ENCODE peak calls at places on chromosomes 13 and 19, in ten cellular contexts. V is IMR-90, Z is A549, T is astrocyte, O is PC-3, U is fibroblast of lung, X is mammary epithelial cell, D is GM23338, A is SJSA1, Y is thoracic aorta. H is an unnamed sample. For H3K4me1, the result is how much of the 10 kb centered on the place peaks cover.

GRCh38 chr19:55437410-55437809 is 5.7 kb downstream of the SHISA7 start:
- DNase-seq in V (peak), Z (peak), T (peak), O (peak), U (peak), X (peak), D (peak), A (peak), Y (no peak), H (no peak)

GRCh38 chr19:11963566-11964355 is 1.1 kb upstream of the ZNF763 start:
- DNase-seq in V (peak), Z (no peak), T (no peak), O (peak), U (peak), X (peak), D (peak), A (no peak), Y (peak), H (peak)

GRCh38 chr19:8004723-8005513 is 523 bp downstream of the ELAVL1 start:
- DNase-seq in V (peak), Z (no peak), T (no peak), O (peak), U (peak), X (no peak), D (peak), A (peak), Y (no peak), H (no peak)

GRCh38 chr19:19203012-19203856 is at the start of gene NR2C2AP:
- DNase-seq in V (peak), Z (peak), T (peak), O (peak), U (peak), X (peak), D (peak), A (peak), Y (peak), H (peak)

GRCh38 chr19:11479090-11479469 is 1.8 kb downstream of the ELAVL3 start:
- DNase-seq in V (no peak), Z (no peak), T (no peak), O (no peak), U (no peak), X (no peak), D (no peak), A (no peak), Y (no peak), H (no peak)

GRCh38 chr13:85312071-85312470 is 487.1 kb downstream of the SLITRK6 start:
- DNase-seq in V (no peak), Z (no peak), T (no peak), O (no peak), U (no peak), X (no peak), D (no peak), A (no peak), Y (no peak), H (no peak)

GRCh38 chr13:29576581-29576980 is 18.9 kb downstream of the SLC7A1 start:
- DNase-seq in V (no peak), Z (no peak), T (no peak), O (no peak), U (no peak), X (no peak), D (no peak), A (no peak), Y (no peak), H (no peak)

GRCh38 chr13:25409938-25410337 is 38.2 kb downstream of the ATP8A2 start:
- DNase-seq in V (no peak), Z (no peak), T (no peak), O (no peak), U (no peak), X (no peak), D (no peak), A (no peak), Y (no peak), H (no peak)

GRCh38 chr13:26653310-26653709 is 95.8 kb downstream of the WASF3 start:
- DNase-seq in V (peak), Z (no peak), T (no peak), O (no peak), U (peak), X (peak), D (no peak), A (no peak), Y (no peak), H (no peak)

GRCh38 chr13:82933986-82934385 is 948.3 kb downstream of the SLITRK1 start:
- DNase-seq in V (no peak), Z (no peak), T (no peak), O (no peak), U (no peak), X (no peak), D (no peak), A (no peak), Y (no peak), H (no peak)

GRCh38 chr13:113622791-113623490 is 35.1 kb downstream of the ATP4B start:
- DNase-seq in V (no peak), Z (no peak), T (no peak), O (no peak), U (no peak), X (no peak), D (no peak), A (no peak), Y (no peak), H (no peak)

GRCh38 chr19:7916137-7916907 is 1.7 kb downstream of the TGFBR3L start:
- DNase-seq in V (no peak), Z (no peak), T (no peak), O (peak), U (no peak), X (no peak), D (peak), A (no peak), Y (no peak), H (no peak)

GRCh38 chr19:19741184-19741583 is 8.3 kb upstream of the ZNF14 start:
- DNase-seq in V (no peak), Z (no peak), T (no peak), O (no peak), U (no peak), X (no peak), D (no peak), A (no peak), Y (no peak), H (no peak)

GRCh38 chr19:37718357-37718756 is 1.2 kb downstream of the ZNF607 start:
- DNase-seq in V (no peak), Z (no peak), T (no peak), O (no peak), U (no peak), X (peak), D (peak), A (no peak), Y (no peak), H (no peak)

GRCh38 chr13:110329798-110330461 is 22.8 kb downstream of the COL4A2 start:
- DNase-seq in V (peak), Z (no peak), T (peak), O (no peak), U (peak), X (no peak), D (no peak), A (peak), Y (no peak), H (no peak)

GRCh38 chr13:36981156-36981743 is 17.9 kb downstream of the ALG5 start:
- DNase-seq in V (peak), Z (peak), T (peak), O (peak), U (peak), X (peak), D (peak), A (peak), Y (no peak), H (no peak)

GRCh38 chr19:33193864-33194362 is at the start of gene LRP3:
- DNase-seq in V (peak), Z (peak), T (no peak), O (peak), U (peak), X (no peak), D (peak), A (no peak), Y (no peak), H (no peak)

GRCh38 chr13:111510502-111511218 is 190.2 kb downstream of the TEX29 start:
- DNase-seq in V (no peak), Z (no peak), T (no peak), O (no peak), U (no peak), X (no peak), D (no peak), A (no peak), Y (no peak), H (no peak)

GRCh38 chr13:96710166-96710866 is 284.0 kb downstream of the OXGR1 start:
- DNase-seq in V (no peak), Z (no peak), T (no peak), O (no peak), U (no peak), X (no peak), D (peak), A (no peak), Y (no peak), H (no peak)

GRCh38 chr13:46810440-46810839 is 13.5 kb upstream of the ESD start:
- DNase-seq in V (no peak), Z (no peak), T (no peak), O (no peak), U (peak), X (no peak), D (no peak), A (no peak), Y (no peak), H (no peak)

GRCh38 chr13:111912453-111912866 is 154.5 kb upstream of the SOX1 start:
- DNase-seq in V (no peak), Z (no peak), T (no peak), O (no peak), U (no peak), X (no peak), D (no peak), A (no peak), Y (no peak), H (peak)

GRCh38 chr13:82634946-82635345 is 1247.3 kb downstream of the SLITRK1 start:
- DNase-seq in V (peak), Z (no peak), T (no peak), O (peak), U (no peak), X (peak), D (no peak), A (no peak), Y (no peak), H (no peak)

GRCh38 chr19:28569132-28570114 is 643.5 kb downstream of the UQCRFS1 start:
- DNase-seq in V (no peak), Z (no peak), T (no peak), O (no peak), U (no peak), X (no peak), D (peak), A (no peak), Y (no peak), H (no peak)

GRCh38 chr13:113603116-113603710 is 18.7 kb downstream of the TFDP1 start:
- DNase-seq in V (no peak), Z (no peak), T (no peak), O (no peak), U (no peak), X (no peak), D (no peak), A (no peak), Y (no peak), H (no peak)

GRCh38 chr13:105763851-105764250 is 771.6 kb downstream of the EFNB2 start:
- DNase-seq in V (no peak), Z (no peak), T (peak), O (no peak), U (peak), X (peak), D (no peak), A (no peak), Y (no peak), H (no peak)

GRCh38 chr19:1871140-1871597 is 7.8 kb upstream of the KLF16 start:
- DNase-seq in V (no peak), Z (no peak), T (no peak), O (no peak), U (no peak), X (no peak), D (no peak), A (no peak), Y (no peak), H (no peak)

GRCh38 chr13:105643966-105644365 is 891.5 kb downstream of the EFNB2 start:
- DNase-seq in V (no peak), Z (no peak), T (no peak), O (no peak), U (no peak), X (no peak), D (no peak), A (no peak), Y (no peak), H (no peak)

GRCh38 chr13:59424661-59425060 is 739.1 kb downstream of the DIAPH3 start:
- DNase-seq in V (peak), Z (no peak), T (peak), O (peak), U (peak), X (no peak), D (no peak), A (no peak), Y (no peak), H (no peak)

GRCh38 chr13:90415902-90416301 is 931.6 kb upstream of the MIR17HG start:
- DNase-seq in V (no peak), Z (no peak), T (peak), O (no peak), U (peak), X (no peak), D (no peak), A (no peak), Y (no peak), H (no peak)

GRCh38 chr13:38386421-38386820 is 36.8 kb downstream of the UFM1 start:
- DNase-seq in V (peak), Z (no peak), T (no peak), O (no peak), U (peak), X (peak), D (no peak), A (peak), Y (no peak), H (no peak)

GRCh38 chr19:18921593-18921992 is 2.1 kb downstream of the DDX49 start:
- DNase-seq in V (no peak), Z (no peak), T (no peak), O (no peak), U (no peak), X (no peak), D (no peak), A (no peak), Y (no peak), H (no peak)

GRCh38 chr19:40228863-40229262 is 2.4 kb upstream of the CCNP start:
- DNase-seq in V (no peak), Z (no peak), T (no peak), O (no peak), U (no peak), X (no peak), D (no peak), A (no peak), Y (no peak), H (no peak)

DNA sequence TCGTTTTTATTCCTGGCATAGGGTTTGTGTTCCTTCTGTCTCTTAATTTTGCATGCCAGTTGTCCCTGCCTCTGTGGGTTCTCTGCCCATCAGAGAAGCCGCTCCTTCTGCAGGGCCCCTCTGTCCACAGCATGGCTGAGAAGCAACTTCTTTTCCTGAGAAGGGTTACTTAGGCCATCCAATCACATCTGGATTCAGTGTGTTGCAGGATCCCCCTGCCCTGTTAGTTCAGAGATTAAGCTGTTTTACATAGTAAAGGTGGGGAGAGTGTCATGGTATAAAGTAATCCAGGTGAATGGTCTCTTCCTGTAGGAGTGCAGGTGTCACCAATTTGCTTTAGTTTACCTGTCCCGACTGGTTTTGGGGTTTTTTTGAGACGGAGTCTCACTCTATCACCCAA is 22.9 kb upstream of the GARRE1 start:
- DNase-seq in V (no peak), Z (no peak), T (no peak), O (no peak), U (no peak), X (no peak), D (peak), A (no peak), Y (no peak), H (no peak)
- H3K4me1 ChIP-seq in V (under half), Z (under half), T (under half), O (under half), U (under half), X (under half), D (under half), A (under half), Y (under half), H (under half)

GRCh38 chr13:51833980-51834379 is 11.0 kb downstream of the TMEM272 start:
- DNase-seq in V (no peak), Z (no peak), T (no peak), O (no peak), U (no peak), X (no peak), D (no peak), A (no peak), Y (no peak), H (no peak)
- H3K4me3 ChIP-seq in V (no peak), Z (no peak), T (no peak), O (no peak), U (no peak), X (no peak), D (no peak), A (no peak), Y (no peak), H (no peak)

GRCh38 chr19:54206030-54206830 is 5.6 kb downstream of the RPS9 start:
- DNase-seq in V (no peak), Z (no peak), T (no peak), O (no peak), U (no peak), X (no peak), D (no peak), A (no peak), Y (no peak), H (no peak)
- H3K4me1 ChIP-seq in V (under half), Z (half or more), T (half or more), O (half or more), U (under half), X (half or more), D (under half), A (half or more), Y (under half), H (under half)

DNA sequence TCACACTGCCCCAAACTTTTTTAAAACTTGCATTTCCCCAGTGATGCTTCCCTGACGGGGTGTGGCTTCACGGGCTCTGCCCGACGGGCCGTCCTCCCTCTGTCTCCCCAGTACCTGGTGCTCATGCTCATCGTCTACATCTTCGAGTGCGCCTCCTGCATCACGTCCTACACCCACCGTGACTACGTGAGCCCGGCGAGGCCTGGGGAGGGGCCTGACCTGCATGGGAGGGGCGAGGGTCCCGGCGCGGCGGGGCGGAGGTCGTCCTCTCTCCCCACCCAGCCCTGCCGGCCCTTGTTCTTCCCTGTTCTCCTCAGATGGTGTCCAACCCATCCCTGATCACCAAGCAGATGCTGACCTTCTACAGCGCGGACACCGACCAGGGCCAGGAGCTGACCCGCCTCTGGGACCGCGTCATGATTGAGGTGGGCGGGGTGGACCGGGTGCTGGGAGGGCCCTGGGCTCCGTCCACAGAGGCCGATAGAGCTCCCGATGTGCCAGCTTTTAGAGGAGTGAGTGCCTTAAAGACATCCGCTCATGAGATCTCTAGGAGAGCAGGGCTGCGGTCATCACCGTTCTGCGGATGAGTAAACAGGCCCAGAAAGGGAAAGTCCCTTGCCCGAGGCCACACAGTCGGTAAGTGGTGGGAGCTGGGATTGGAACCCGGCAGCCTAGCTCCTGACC is 6.9 kb downstream of the UPK1A start:
- DNase-seq in V (peak), Z (peak), T (peak), O (no peak), U (peak), X (peak), D (peak), A (peak), Y (no peak), H (peak)
- H3K4me3 ChIP-seq in V (peak), Z (peak), T (peak), O (no peak), U (peak), X (peak), D (peak), A (peak), Y (peak), H (peak)

DNA sequence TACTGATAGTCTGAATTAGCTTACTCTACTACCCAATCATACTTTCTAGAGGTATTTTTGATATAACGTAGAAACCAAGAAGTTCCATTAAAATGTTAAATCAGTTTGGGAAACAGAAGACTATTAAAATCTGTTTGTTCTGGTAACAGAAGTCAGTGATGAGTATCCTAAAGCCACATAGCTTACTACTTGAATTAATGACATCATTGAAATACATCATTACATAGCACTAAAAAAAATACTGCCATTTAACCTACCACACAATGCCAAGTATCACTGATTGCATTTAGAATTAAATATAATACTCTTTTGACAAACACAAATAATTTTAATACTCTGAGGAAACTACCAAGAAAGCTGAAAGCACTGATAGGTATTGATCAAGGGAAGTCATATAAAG is 5.4 kb downstream of the MRPS31 start:
- DNase-seq in V (no peak), Z (no peak), T (no peak), O (no peak), U (no peak), X (no peak), D (no peak), A (no peak), Y (no peak), H (no peak)
- H3K4me1 ChIP-seq in V (under half), Z (under half), T (under half), O (under half), U (under half), X (under half), D (under half), A (under half), Y (under half), H (under half)

GRCh38 chr13:75771818-75772217 is 135.7 kb downstream of the LMO7 start:
- DNase-seq in V (peak), Z (peak), T (peak), O (peak), U (peak), X (peak), D (no peak), A (peak), Y (no peak), H (no peak)

GRCh38 chr13:75774176-75774575 is 138.0 kb downstream of the LMO7 start:
- DNase-seq in V (peak), Z (no peak), T (no peak), O (no peak), U (no peak), X (no peak), D (no peak), A (no peak), Y (no peak), H (no peak)

GRCh38 chr13:75769141-75769905 is 133.2 kb downstream of the LMO7 start:
- DNase-seq in V (no peak), Z (no peak), T (no peak), O (no peak), U (no peak), X (no peak), D (no peak), A (no peak), Y (no peak), H (no peak)

GRCh38 chr13:75766636-75767035 is 130.5 kb downstream of the LMO7 start:
- DNase-seq in V (no peak), Z (no peak), T (no peak), O (no peak), U (no peak), X (no peak), D (no peak), A (no peak), Y (no peak), H (no peak)

DNA sequence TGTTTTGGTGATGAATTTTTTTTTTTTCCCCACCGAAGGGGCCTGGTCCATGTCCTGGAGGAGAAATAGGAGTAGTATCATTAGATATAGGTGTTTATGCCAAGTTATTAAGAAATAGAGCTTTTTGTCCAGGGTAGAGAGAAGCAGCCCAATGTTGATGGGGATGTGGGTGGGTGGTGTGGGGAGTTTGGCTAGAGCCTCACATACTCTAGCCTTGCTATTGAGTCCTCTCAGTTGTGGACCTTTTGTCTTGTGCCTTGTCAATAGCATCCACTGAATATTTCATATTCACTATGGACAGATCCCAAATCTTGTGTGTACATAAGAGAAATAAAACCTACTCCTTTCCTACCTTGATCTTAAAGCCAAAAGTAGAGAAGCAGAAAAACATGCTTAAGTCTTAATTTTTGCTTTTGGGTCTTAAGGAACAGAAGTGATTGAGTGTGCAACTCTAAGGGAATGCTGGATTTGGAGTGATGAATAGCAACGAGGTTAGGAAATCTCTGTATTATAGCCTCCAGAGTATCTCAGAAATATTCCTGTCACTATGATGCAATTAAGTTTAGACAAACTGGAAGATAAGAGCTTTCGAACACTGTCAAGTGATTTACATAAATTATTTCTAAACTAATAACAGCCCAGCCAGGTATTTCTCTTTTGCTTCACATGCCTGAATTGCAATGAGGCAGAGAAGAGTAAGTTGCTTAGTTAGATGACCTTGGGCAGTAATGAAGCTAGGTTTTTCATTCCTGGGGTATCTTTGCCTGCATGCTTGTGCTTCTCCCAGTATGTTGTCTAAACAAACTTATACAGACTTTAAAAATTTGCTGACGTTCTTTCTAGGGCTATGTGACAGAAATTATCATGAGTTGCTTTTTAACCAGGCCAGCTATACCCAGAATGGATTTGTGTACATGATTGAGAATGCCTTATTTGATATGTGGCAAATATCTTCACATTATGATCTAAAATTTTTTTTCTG is 134.3 kb downstream of the LMO7 start:
- DNase-seq in V (peak), Z (no peak), T (peak), O (no peak), U (peak), X (no peak), D (no peak), A (no peak), Y (no peak), H (no peak)
- H3K4me3 ChIP-seq in V (no peak), Z (no peak), T (no peak), O (no peak), U (no peak), X (no peak), D (no peak), A (no peak), Y (no peak), H (no peak)

H was measured in ascending aorta.